ENCODE peak calls at places on chromosomes 6 and 20, in ten cellular contexts. O, U, K, F, D, I, W, X, J and S are unnamed samples.

GRCh38 chr6:46305833-46306232 is 135.1 kb upstream of the ENPP5 start:
- DNase-seq in I (no peak), W (no peak), J (no peak), O (no peak), K (no peak), F (no peak), X (no peak), D (no peak), U (no peak), S (no peak)

GRCh38 chr20:51906694-51907093 is 104.4 kb upstream of the SALL4 start:
- DNase-seq in W (no peak), U (no peak), D (no peak), F (no peak), O (no peak), I (no peak), K (no peak), X (no peak), J (no peak), S (no peak)

GRCh38 chr20:33532753-33533459 is 43.0 kb downstream of the CBFA2T2 start:
- DNase-seq in J (no peak), F (no peak), K (peak), O (peak), X (no peak), W (no peak), U (no peak), D (no peak), I (no peak), S (no peak)

GRCh38 chr6:150740453-150740852 is 125.0 kb upstream of the MTHFD1L start:
- DNase-seq in I (no peak), U (no peak), J (no peak), F (no peak), K (no peak), W (no peak), O (no peak), X (no peak), D (no peak), S (no peak)

GRCh38 chr6:43454290-43455033 is 886 bp downstream of the DLK2 start:
- DNase-seq in F (peak), K (peak), U (peak), J (peak), I (peak), O (peak), W (peak), X (peak), D (peak), S (peak)

GRCh38 chr6:77415706-77416105 is 47.6 kb downstream of the HTR1B start:
- DNase-seq in J (no peak), U (no peak), O (no peak), F (no peak), I (no peak), W (no peak), K (no peak), X (no peak), D (no peak), S (no peak)

GRCh38 chr6:14635195-14635594 is 517.6 kb downstream of the CD83 start:
- DNase-seq in X (no peak), F (no peak), K (no peak), O (no peak), D (no peak), W (peak), J (no peak), I (no peak), U (no peak), S (no peak)

GRCh38 chr6:36848658-36849441 is 9.6 kb upstream of the CPNE5 start:
- DNase-seq in U (no peak), W (no peak), D (peak), J (peak), X (no peak), K (no peak), I (no peak), O (peak), F (peak), S (no peak)

GRCh38 chr6:50807035-50807434 is 11.6 kb upstream of the TFAP2B start:
- DNase-seq in D (no peak), O (no peak), K (no peak), I (no peak), W (no peak), J (no peak), U (no peak), X (no peak), F (no peak), S (no peak)

GRCh38 chr20:9043364-9043763 is 25.5 kb upstream of the PLCB4 start:
- DNase-seq in X (no peak), U (no peak), I (no peak), D (no peak), F (no peak), W (no peak), J (no peak), O (no peak), K (no peak), S (no peak)

GRCh38 chr6:130959938-130960337 is 103.1 kb downstream of the EPB41L2 start:
- DNase-seq in X (no peak), O (no peak), F (no peak), I (no peak), U (no peak), D (no peak), J (no peak), W (no peak), K (no peak), S (no peak)

GRCh38 chr6:24646771-24647170 is 780 bp upstream of the KIAA0319 start:
- DNase-seq in K (peak), U (peak), W (no peak), D (no peak), J (no peak), F (no peak), X (no peak), I (peak), O (no peak), S (no peak)